ENCODE peak calls at places on chromosomes 16 and 17, in six cellular contexts. V is prostate gland, H is stomach, X is transverse colon, O is sigmoid colon, Y is K562. P is an unnamed sample.

GRCh38 chr16:73113326-73113720 is 65.4 kb upstream of the ZFHX3 start:
- DNase-seq in X (no peak), O (no peak), V (no peak), Y (no peak), H (no peak), P (no peak)

GRCh38 chr17:43661699-43662431 is at the start of gene MEOX1:
- DNase-seq in X (no peak), Y (no peak), V (no peak), O (no peak), H (no peak), P (no peak)

GRCh38 chr17:44374306-44375195 is 10.9 kb upstream of the FAM171A2 start:
- DNase-seq in X (no peak), O (no peak), V (no peak), H (no peak), Y (peak; percentile 78), P (no peak)

GRCh38 chr16:8676737-8677375 is 2.4 kb downstream of the ABAT start:
- DNase-seq in O (no peak), V (no peak), X (no peak), H (no peak), Y (no peak), P (no peak)

GRCh38 chr17:81342700-81343070 is 47.6 kb upstream of the SLC38A10 start:
- DNase-seq in H (no peak), O (peak; percentile 63), X (no peak), V (no peak), Y (no peak), P (no peak)

GRCh38 chr17:75524971-75525805 is at the start of gene LLGL2:
- DNase-seq in Y (peak; percentile 97), V (peak; percentile 89), O (peak; percentile 81), H (peak; percentile 93), X (peak; percentile 94), P (peak; percentile 80)

GRCh38 chr17:50051082-50051576 is 4.8 kb upstream of the ITGA3 start:
- DNase-seq in Y (peak; percentile 52), X (no peak), V (no peak), O (no peak), H (peak; percentile 62), P (no peak)

GRCh38 chr17:45376171-45376564 is 56.5 kb downstream of the ARHGAP27 start:
- DNase-seq in O (no peak), Y (no peak), X (no peak), H (no peak), V (no peak), P (no peak)

GRCh38 chr17:16927641-16928321 is 44.1 kb downstream of the TNFRSF13B start:
- DNase-seq in Y (no peak), H (no peak), X (no peak), O (peak; percentile 34), V (no peak), P (no peak)

GRCh38 chr17:17161759-17162158 is 44.4 kb downstream of the PLD6 start:
- DNase-seq in X (no peak), H (no peak), Y (no peak), V (no peak), O (no peak), P (no peak)

GRCh38 chr16:77531741-77532140 is 96.9 kb upstream of the ADAMTS18 start:
- DNase-seq in O (no peak), Y (no peak), X (no peak), V (no peak), H (no peak), P (no peak)

GRCh38 chr17:65518256-65518655 is 43.2 kb downstream of the AXIN2 start:
- DNase-seq in Y (no peak), V (no peak), H (no peak), X (no peak), O (no peak), P (no peak)

GRCh38 chr16:26593700-26594099 is 473.0 kb upstream of the C16orf82 start:
- DNase-seq in H (no peak), X (no peak), O (no peak), Y (no peak), V (no peak), P (no peak)

GRCh38 chr17:17298108-17298507 is 5.1 kb upstream of the NT5M start:
- DNase-seq in V (no peak), Y (no peak), O (no peak), X (no peak), H (no peak), P (no peak)

GRCh38 chr17:44095647-44096496 is 25.3 kb downstream of the G6PC3 start:
- DNase-seq in H (no peak), O (peak; percentile 85), V (no peak), X (peak; percentile 58), Y (peak; percentile 82), P (no peak)

GRCh38 chr17:42101513-42102292 is 3.4 kb upstream of the ZNF385C start:
- DNase-seq in H (peak; percentile 71), Y (peak; percentile 87), V (peak; percentile 48), X (peak; percentile 82), O (peak; percentile 83), P (no peak)

GRCh38 chr16:69799601-69800000 is 37.5 kb downstream of the WWP2 start:
- DNase-seq in X (no peak), V (no peak), Y (no peak), O (no peak), H (no peak), P (no peak)

GRCh38 chr17:4520881-4521600 is 22.4 kb downstream of the SPNS2 start:
- DNase-seq in X (peak; percentile 36), O (no peak), H (peak; percentile 86), V (peak; percentile 33), Y (no peak), P (no peak)

GRCh38 chr17:18270046-18270850 is 9.8 kb downstream of the MIEF2 start:
- DNase-seq in X (no peak), Y (no peak), O (no peak), V (no peak), H (no peak), P (no peak)

GRCh38 chr16:86026136-86026905 is 127.4 kb downstream of the IRF8 start:
- DNase-seq in X (peak; percentile 34), Y (no peak), V (no peak), H (no peak), O (peak; percentile 27), P (peak; percentile 27)

GRCh38 chr16:81896902-81897301 is 114.4 kb downstream of the SDR42E1 start:
- DNase-seq in O (peak; percentile 4), H (no peak), V (no peak), Y (no peak), X (no peak), P (no peak)

GRCh38 chr16:78837706-78838105 is 738.3 kb downstream of the WWOX start:
- DNase-seq in X (no peak), V (no peak), H (no peak), O (no peak), Y (no peak), P (no peak)

GRCh38 chr17:42472709-42473521 is 14.2 kb downstream of the ATP6V0A1 start:
- DNase-seq in O (no peak), V (no peak), Y (no peak), H (no peak), X (no peak), P (no peak)

GRCh38 chr16:48963306-48963705 is 318.3 kb downstream of the CBLN1 start:
- DNase-seq in Y (no peak), V (no peak), H (no peak), X (no peak), O (no peak), P (no peak)

GRCh38 chr17:75645889-75646625 is 12.8 kb downstream of the SMIM5 start:
- DNase-seq in Y (no peak), X (peak; percentile 89), H (peak; percentile 94), V (peak; percentile 61), O (peak; percentile 64), P (peak; percentile 46)

DNA sequence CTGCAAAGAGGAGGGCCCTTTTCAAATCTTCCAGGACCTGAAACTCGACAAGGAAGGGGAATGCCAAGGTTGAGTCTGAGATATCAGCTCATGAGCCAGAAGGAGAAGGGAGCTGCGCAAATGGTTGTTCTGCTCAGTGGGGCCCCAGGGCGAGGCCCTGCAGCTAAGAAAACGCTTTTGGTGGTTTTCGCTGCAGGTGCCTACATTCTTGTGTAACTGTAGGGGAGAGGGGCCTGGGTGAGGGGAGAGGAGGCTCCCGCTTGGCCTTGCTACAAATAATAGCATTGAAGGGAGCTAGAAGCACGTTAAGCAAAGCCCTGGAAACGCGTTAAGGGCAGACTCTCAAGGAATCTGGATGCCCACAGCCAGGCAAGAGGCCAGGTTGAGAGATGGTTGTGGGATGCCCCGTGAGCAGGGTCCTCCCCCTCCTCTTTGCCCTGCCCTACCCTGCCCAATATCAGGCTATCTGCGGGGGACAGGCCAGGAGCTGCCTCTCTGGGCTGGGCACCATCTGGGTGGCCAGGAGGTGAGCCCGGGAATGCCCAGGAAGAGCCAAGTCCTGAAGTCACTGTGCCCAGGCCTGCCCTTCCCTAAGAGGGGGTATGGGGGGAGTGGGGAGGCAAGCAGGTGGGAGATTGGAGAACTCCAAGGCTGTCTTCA is 21.9 kb downstream of the GPR142 start:
- DNase-seq in X (no peak), H (no peak), V (no peak), O (no peak), Y (no peak), P (no peak)
- TF ChIP-seq POLR2AphosphoS5 in X (no peak), H (no peak), V (no peak), O (no peak), Y (no peak), P (no peak)

DNA sequence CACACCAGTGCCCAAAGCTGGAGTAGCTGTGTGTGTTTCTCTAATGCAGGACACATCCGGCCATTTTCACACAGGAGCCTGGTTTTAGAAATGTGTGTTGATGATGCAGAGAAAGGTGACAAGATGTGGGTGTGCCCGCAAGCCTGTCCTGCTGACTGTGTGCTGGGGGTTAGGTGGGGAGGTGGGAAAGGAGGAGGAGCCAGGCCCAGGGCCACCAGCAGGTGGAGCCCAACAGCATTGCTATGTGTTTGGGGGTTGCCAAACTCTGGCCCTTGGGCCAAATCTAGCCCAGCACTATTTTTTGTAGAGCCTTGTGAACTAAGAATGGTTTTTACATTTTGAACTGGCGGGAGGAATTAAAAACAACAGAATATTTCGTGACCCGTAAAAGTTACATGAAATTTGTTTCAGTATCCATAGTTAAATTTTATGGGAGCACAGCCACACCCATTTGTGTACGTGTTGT is 61.7 kb upstream of the LGALS9 start:
- DNase-seq in H (no peak), Y (peak; percentile 91), X (no peak), O (no peak), V (no peak), P (no peak)
- TF ChIP-seq CTCF in H (no peak), Y (peak; percentile 89), X (no peak), O (peak; percentile 15), V (no peak), P (no peak)

GRCh38 chr17:19361326-19361725 is 1.2 kb downstream of the B9D1 start:
- DNase-seq in V (no peak), H (no peak), Y (no peak), O (peak; percentile 62), X (peak; percentile 10), P (no peak)

GRCh38 chr17:19359856-19360255 is 2.7 kb downstream of the B9D1 start:
- DNase-seq in O (peak; percentile 50), H (no peak), X (no peak), Y (no peak), V (no peak), P (no peak)

GRCh38 chr17:19357351-19358140 is 5.0 kb downstream of the B9D1 start:
- DNase-seq in H (no peak), Y (no peak), O (peak; percentile 40), X (no peak), V (no peak), P (no peak)

GRCh38 chr17:19360772-19361171 is 1.8 kb downstream of the B9D1 start:
- DNase-seq in H (no peak), X (no peak), Y (no peak), O (peak; percentile 55), V (no peak), P (no peak)

GRCh38 chr17:19359151-19359550 is 3.4 kb downstream of the B9D1 start:
- DNase-seq in Y (no peak), X (no peak), O (peak; percentile 52), H (no peak), V (no peak), P (no peak)
- TF ChIP-seq POLR2A in Y (no peak), X (no peak), O (no peak), H (no peak), V (no peak), P (no peak)

GRCh38 chr17:1484586-1485310 is 7.7 kb downstream of the MYO1C start:
- DNase-seq in X (peak; percentile 79), O (peak; percentile 85), H (peak; percentile 69), Y (peak; percentile 67), V (no peak), P (no peak)
- TF ChIP-seq POLR2AphosphoS5 in X (no peak), O (peak; percentile 38), H (no peak), Y (peak; percentile 31), V (peak; percentile 30), P (no peak)

P was measured in breast epithelium.